ENCODE peak calls at places on chromosome 19, in four cellular contexts. W is cardiac muscle cell, C is kidney tubule cell, K is transverse colon. G is an unnamed sample.

GRCh38 chr19:5148794-5149190 is 179.9 kb downstream of the KDM4B start:
- DNase-seq in W (no peak), C (no peak), K (no peak), G (no peak)

GRCh38 chr19:42010245-42011126 is 16.5 kb upstream of the ATP1A3 start:
- DNase-seq in W (peak), C (no peak), K (no peak), G (no peak)

GRCh38 chr19:14507704-14508246 is 10.4 kb downstream of the DNAJB1 start:
- DNase-seq in W (peak), C (peak), K (no peak), G (peak)

GRCh38 chr19:13152854-13153626 is 2.8 kb downstream of the IER2 start:
- DNase-seq in W (peak), C (peak), K (peak), G (peak)

GRCh38 chr19:17332677-17333581 is 1.7 kb downstream of the ANO8 start:
- DNase-seq in W (peak), C (peak), K (no peak), G (peak)

GRCh38 chr19:7391218-7391670 is 42.5 kb downstream of the ARHGEF18 start:
- DNase-seq in W (peak), C (peak), K (peak), G (peak)

GRCh38 chr19:9945319-9945966 is 9.1 kb upstream of the OLFM2 start:
- DNase-seq in W (peak), C (peak), K (peak), G (peak)

GRCh38 chr19:21483589-21484170 is 21.7 kb upstream of the ZNF429 start:
- DNase-seq in W (peak), C (peak), K (peak), G (no peak)

GRCh38 chr19:3983936-3984583 is 1.2 kb downstream of the EEF2 start:
- DNase-seq in W (peak), C (peak), K (peak), G (no peak)

GRCh38 chr19:33564836-33565338 is 43.3 kb upstream of the PEPD start:
- DNase-seq in W (no peak), C (no peak), K (no peak), G (no peak)

GRCh38 chr19:38743394-38744297 is 628 bp downstream of the CAPN12 start:
- DNase-seq in W (no peak), C (no peak), K (no peak), G (no peak)

GRCh38 chr19:10820173-10820572 is 15.8 kb downstream of the TMED1 start:
- DNase-seq in W (no peak), C (peak), K (no peak), G (no peak)

GRCh38 chr19:28586501-28586900 is 626.5 kb downstream of the UQCRFS1 start:
- DNase-seq in W (no peak), C (no peak), K (no peak), G (no peak)

GRCh38 chr19:9850235-9850959 is 15.3 kb downstream of the PIN1 start:
- DNase-seq in W (no peak), C (no peak), K (no peak), G (no peak)

GRCh38 chr19:35403116-35403760 is 32.4 kb downstream of the GPR42 start:
- DNase-seq in W (peak), C (no peak), K (no peak), G (no peak)

GRCh38 chr19:799076-799881 is 2.0 kb downstream of the PTBP1 start:
- DNase-seq in W (peak), C (peak), K (peak), G (no peak)

GRCh38 chr19:5445667-5446066 is 9.6 kb upstream of the ZNRF4 start:
- DNase-seq in W (peak), C (no peak), K (no peak), G (peak)

GRCh38 chr19:3132971-3133792 is 2.7 kb upstream of the GNA15 start:
- DNase-seq in W (peak), C (peak), K (peak), G (peak)

GRCh38 chr19:13781547-13781946 is 7.3 kb downstream of the C19orf53 start:
- DNase-seq in W (peak), C (peak), K (peak), G (peak)

GRCh38 chr19:35904312-35905068 is 2.2 kb downstream of the HCST start:
- DNase-seq in W (no peak), C (no peak), K (no peak), G (no peak)

GRCh38 chr19:11088508-11089253 is 582 bp upstream of the LDLR start:
- DNase-seq in W (no peak), C (no peak), K (no peak), G (peak)

GRCh38 chr19:10782795-10783194 is 53.2 kb downstream of the TMED1 start:
- DNase-seq in W (no peak), C (no peak), K (no peak), G (no peak)

GRCh38 chr19:49073514-49074378 is 1.2 kb upstream of the KCNA7 start:
- DNase-seq in W (no peak), C (peak), K (no peak), G (no peak)

GRCh38 chr19:2611483-2612464 is 90.7 kb downstream of the GNG7 start:
- DNase-seq in W (no peak), C (no peak), K (no peak), G (peak)

GRCh38 chr19:38273499-38273898 is 9.1 kb downstream of the SPINT2 start:
- DNase-seq in W (no peak), C (no peak), K (peak), G (no peak)

GRCh38 chr19:39811064-39811463 is 22.9 kb downstream of the DYRK1B start:
- DNase-seq in W (no peak), C (no peak), K (no peak), G (no peak)

GRCh38 chr19:34837262-34837661 is 64.2 kb upstream of the ZNF599 start:
- DNase-seq in W (peak), C (no peak), K (peak), G (peak)

GRCh38 chr19:56837492-56837891 is 3.0 kb downstream of the PEG3 start:
- DNase-seq in W (peak), C (peak), K (peak), G (no peak)

GRCh38 chr19:14472202-14472961 is 2.8 kb downstream of the PTGER1 start:
- DNase-seq in W (peak), C (peak), K (peak), G (no peak)

GRCh38 chr19:18771328-18772242 is 19.5 kb downstream of the COMP start:
- DNase-seq in W (no peak), C (no peak), K (no peak), G (no peak)

GRCh38 chr19:47296036-47296435 is 13.6 kb upstream of the C5AR1 start:
- DNase-seq in W (peak), C (peak), K (peak), G (peak)

GRCh38 chr19:45681391-45682015 is 10.2 kb downstream of the SNRPD2 start:
- DNase-seq in W (peak), C (peak), K (peak), G (peak)

GRCh38 chr19:50794778-50795664 is 4.8 kb downstream of the ACP4 start:
- DNase-seq in W (no peak), C (no peak), K (no peak), G (no peak)

GRCh38 chr19:42042455-42043170 is 27.4 kb downstream of the GRIK5 start:
- DNase-seq in W (no peak), C (no peak), K (no peak), G (no peak)

GRCh38 chr19:53432088-53432661 is 391 bp downstream of the ZNF761 start:
- DNase-seq in W (peak), C (peak), K (peak), G (peak)